ENCODE peak calls at places on chromosomes 4 and X, in ten cellular contexts. S is neural progenitor cell, O is H9, D is lower lobe of right lung, E is AG04449, L is mucosa of descending colon, J is left ventricle myocardium inferior, Q is B cell, G is suprapubic skin, B is fibroblast of pulmonary artery. Z is an unnamed sample.

GRCh38 chr4:2731907-2732314 is 24.2 kb downstream of the TNIP2 start:
- DNase-seq in S (no peak), O (no peak), D (no peak), E (no peak), L (no peak), J (no peak), Q (no peak), G (no peak), B (no peak), Z (no peak)

GRCh38 chrX:68139791-68140190 is 293.5 kb downstream of the OPHN1 start:
- DNase-seq in S (no peak), O (no peak), D (no peak), E (no peak), L (no peak), J (no peak), Q (no peak), G (no peak), B (no peak), Z (peak; percentile 1)

GRCh38 chr4:143699331-143700059 is 980 bp downstream of the FREM3 start:
- DNase-seq in S (no peak), O (peak; percentile 30), D (no peak), E (no peak), L (peak; percentile 41), J (no peak), Q (no peak), G (no peak), B (no peak), Z (no peak)

GRCh38 chr4:120829113-120829831 is 93.3 kb downstream of the PRDM5 start:
- DNase-seq in S (no peak), O (no peak), D (no peak), E (no peak), L (no peak), J (no peak), Q (no peak), G (no peak), B (peak; percentile 48), Z (no peak)

GRCh38 chrX:126509917-126510316 is 42.7 kb downstream of the DCAF12L1 start:
- DNase-seq in S (no peak), O (no peak), D (no peak), E (no peak), L (no peak), J (no peak), Q (no peak), G (no peak), B (no peak), Z (no peak)

GRCh38 chr4:8770518-8771257 is 101.0 kb downstream of the HMX1 start:
- DNase-seq in S (peak; percentile 43), O (no peak), D (peak; percentile 24), E (no peak), L (peak; percentile 7), J (peak; percentile 6), Q (no peak), G (peak; percentile 25), B (no peak), Z (no peak)

GRCh38 chrX:109871489-109871888 is 131.4 kb upstream of the TMEM164 start:
- DNase-seq in S (no peak), O (no peak), D (no peak), E (no peak), L (no peak), J (no peak), Q (no peak), G (no peak), B (no peak), Z (no peak)

GRCh38 chr4:153639556-153640475 is 44.3 kb upstream of the TLR2 start:
- DNase-seq in S (no peak), O (no peak), D (no peak), E (no peak), L (no peak), J (no peak), Q (no peak), G (no peak), B (no peak), Z (no peak)

GRCh38 chrX:12970691-12971202 is 4.2 kb upstream of the TMSB4X start:
- DNase-seq in S (peak; percentile 74), O (peak; percentile 65), D (no peak), E (no peak), L (no peak), J (no peak), Q (peak; percentile 51), G (no peak), B (peak; percentile 82), Z (no peak)

GRCh38 chrX:36344301-36344700 is 424.8 kb downstream of the CFAP47 start:
- DNase-seq in S (no peak), O (no peak), D (no peak), E (no peak), L (no peak), J (no peak), Q (no peak), G (no peak), B (no peak), Z (no peak)

GRCh38 chr4:81746071-81746470 is 274.4 kb upstream of the RASGEF1B start:
- DNase-seq in S (no peak), O (no peak), D (no peak), E (no peak), L (no peak), J (no peak), Q (no peak), G (no peak), B (no peak), Z (no peak)

GRCh38 chr4:25299476-25300203 is 12.9 kb upstream of the ZCCHC4 start:
- DNase-seq in S (no peak), O (no peak), D (peak; percentile 60), E (no peak), L (no peak), J (no peak), Q (no peak), G (no peak), B (no peak), Z (no peak)

GRCh38 chr4:81715335-81715734 is 243.6 kb upstream of the RASGEF1B start:
- DNase-seq in S (peak; percentile 74), O (peak; percentile 38), D (no peak), E (no peak), L (no peak), J (no peak), Q (no peak), G (no peak), B (no peak), Z (no peak)

GRCh38 chrX:68938244-68939004 is 109.6 kb downstream of the EFNB1 start:
- DNase-seq in S (no peak), O (peak; percentile 24), D (no peak), E (no peak), L (no peak), J (peak; percentile 21), Q (no peak), G (peak; percentile 43), B (peak; percentile 82), Z (no peak)

GRCh38 chr4:139453041-139453370 is 915 bp upstream of the RAB33B start:
- DNase-seq in S (no peak), O (no peak), D (no peak), E (no peak), L (no peak), J (no peak), Q (peak; percentile 73), G (no peak), B (no peak), Z (peak; percentile 68)

GRCh38 chr4:139452000-139452399 is 1.9 kb upstream of the RAB33B start:
- DNase-seq in S (no peak), O (no peak), D (no peak), E (no peak), L (no peak), J (no peak), Q (no peak), G (no peak), B (no peak), Z (no peak)

GRCh38 chr4:139454646-139455045 is 725 bp downstream of the RAB33B start:
- DNase-seq in S (no peak), O (no peak), D (no peak), E (no peak), L (no peak), J (no peak), Q (no peak), G (no peak), B (peak; percentile 10), Z (no peak)

GRCh38 chr4:139454111-139454600 is at the start of gene RAB33B:
- DNase-seq in S (peak; percentile 95), O (no peak), D (no peak), E (peak; percentile 44), L (no peak), J (no peak), Q (no peak), G (peak; percentile 95), B (peak; percentile 92), Z (no peak)

GRCh38 chr4:139453371-139454110 is 380 bp upstream of the RAB33B start:
- DNase-seq in S (peak; percentile 97), O (peak; percentile 97), D (peak; percentile 99), E (peak; percentile 83), L (peak; percentile 99), J (peak; percentile 98), Q (peak; percentile 90), G (peak; percentile 99), B (peak; percentile 98), Z (peak; percentile 96)
- TF ChIP-seq CTCF in S (no peak), O (no peak), D (peak; percentile 4), E (peak; percentile 34), L (no peak), J (no peak), Q (peak; percentile 42), G (no peak), B (peak; percentile 1), Z (peak; percentile 56)

DNA sequence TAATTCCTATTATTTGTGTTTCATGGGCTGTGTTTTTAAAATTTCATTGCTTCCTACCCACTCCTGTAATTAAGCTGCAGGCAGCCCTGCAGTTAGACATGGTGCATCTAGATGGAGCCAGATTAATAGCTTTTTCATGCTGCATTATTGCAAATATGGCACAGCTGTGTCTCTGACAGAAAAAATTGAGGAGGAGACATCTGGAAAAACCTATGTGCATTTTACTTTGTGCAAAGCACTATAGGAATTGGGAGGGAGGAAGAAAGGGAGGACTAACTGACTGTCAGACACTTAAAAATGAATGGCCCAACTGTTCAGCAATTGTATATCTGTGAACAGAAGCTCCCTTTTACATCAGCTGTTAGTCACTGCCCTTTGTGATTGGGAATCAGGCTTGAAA is 8.1 kb upstream of the RPGR start:
- DNase-seq in S (no peak), O (no peak), D (no peak), E (no peak), L (no peak), J (no peak), Q (no peak), G (no peak), B (no peak), Z (no peak)
- TF ChIP-seq CTCF in S (no peak), O (no peak), D (no peak), E (no peak), L (no peak), J (peak; percentile 43), Q (no peak), G (no peak), B (peak; percentile 39), Z (no peak)

DNA sequence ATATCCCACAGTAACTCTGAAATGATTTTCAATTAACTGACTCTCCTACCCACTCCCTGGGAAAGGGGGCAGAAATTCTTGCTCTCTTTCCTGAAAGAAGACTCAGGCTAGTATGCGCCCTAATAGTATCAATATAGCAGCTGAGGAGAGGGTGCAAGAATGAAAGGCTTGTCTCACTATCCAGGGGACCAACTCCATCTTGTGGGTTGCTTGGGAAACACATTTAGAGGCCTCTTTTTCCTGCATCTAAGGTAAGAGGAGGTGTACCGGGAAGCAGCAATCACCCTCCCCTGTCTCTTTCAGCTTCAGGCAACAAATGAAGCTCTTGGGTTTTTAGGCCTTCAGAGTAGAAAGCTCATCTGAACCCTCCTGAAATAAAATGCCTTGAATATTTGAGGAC is 11.3 kb downstream of the TMEM255A start:
- DNase-seq in S (peak; percentile 21), O (peak; percentile 34), D (no peak), E (no peak), L (no peak), J (no peak), Q (no peak), G (no peak), B (no peak), Z (no peak)
- TF ChIP-seq CTCF in S (peak; percentile 23), O (peak; percentile 50), D (no peak), E (no peak), L (no peak), J (peak; percentile 34), Q (no peak), G (no peak), B (no peak), Z (no peak)

GRCh38 chrX:105701310-105702052 is 120.9 kb upstream of the NRK start:
- DNase-seq in S (no peak), O (no peak), D (no peak), E (no peak), L (no peak), J (no peak), Q (no peak), G (no peak), B (peak; percentile 42), Z (peak; percentile 3)
- TF ChIP-seq CTCF in S (peak; percentile 53), O (peak; percentile 59), D (no peak), E (no peak), L (no peak), J (peak; percentile 40), Q (no peak), G (no peak), B (peak; percentile 34), Z (peak; percentile 49)

Z was measured in HFFc6.